ENCODE peak calls at places on chromosomes 13 and 19, in eight cellular contexts. X, N, U, M, J, O, Y and L are unnamed samples.

GRCh38 chr13:63497601-63498000 is 2082.0 kb upstream of the PCDH20 start:
- DNase-seq in X (no peak), N (no peak), U (no peak), M (peak), J (no peak), O (no peak), Y (no peak), L (no peak)

GRCh38 chr13:49454388-49455015 is 10.4 kb downstream of the SETDB2 start:
- DNase-seq in X (no peak), N (no peak), U (no peak), M (no peak), J (no peak), O (no peak), Y (no peak), L (peak)

GRCh38 chr19:7250951-7251350 is 43.3 kb downstream of the INSR start:
- DNase-seq in X (no peak), N (no peak), U (no peak), M (no peak), J (no peak), O (no peak), Y (no peak), L (no peak)

GRCh38 chr13:110367620-110368019 is 60.5 kb downstream of the COL4A2 start:
- DNase-seq in X (no peak), N (no peak), U (no peak), M (no peak), J (no peak), O (no peak), Y (no peak), L (no peak)

GRCh38 chr13:107289540-107289939 is 721.6 kb upstream of the ARGLU1 start:
- DNase-seq in X (no peak), N (no peak), U (no peak), M (no peak), J (no peak), O (no peak), Y (no peak), L (no peak)

GRCh38 chr13:71619096-71619495 is 247.9 kb downstream of the DACH1 start:
- DNase-seq in X (no peak), N (no peak), U (no peak), M (no peak), J (no peak), O (no peak), Y (no peak), L (no peak)

GRCh38 chr13:46170268-46170667 is 11.7 kb downstream of the LCP1 start:
- DNase-seq in X (no peak), N (no peak), U (no peak), M (no peak), J (no peak), O (no peak), Y (no peak), L (no peak)

GRCh38 chr19:3387645-3388589 is 21.5 kb downstream of the NFIC start:
- DNase-seq in X (peak), N (no peak), U (no peak), M (peak), J (no peak), O (no peak), Y (peak), L (no peak)

GRCh38 chr13:34990399-34991224 is 48.5 kb downstream of the NBEA start:
- DNase-seq in X (no peak), N (no peak), U (no peak), M (no peak), J (no peak), O (no peak), Y (no peak), L (no peak)

GRCh38 chr13:18714889-18715288 is 466.7 kb downstream of the TUBA3C start:
- DNase-seq in X (no peak), N (no peak), U (no peak), M (no peak), J (no peak), O (no peak), Y (no peak), L (no peak)

GRCh38 chr19:43596842-43597461 is 557 bp downstream of the ZNF576 start:
- DNase-seq in X (no peak), N (no peak), U (no peak), M (no peak), J (no peak), O (no peak), Y (no peak), L (peak)

GRCh38 chr19:43751466-43752220 is 3.1 kb downstream of the SMG9 start:
- DNase-seq in X (no peak), N (no peak), U (no peak), M (no peak), J (no peak), O (no peak), Y (no peak), L (no peak)

GRCh38 chr19:45885556-45886426 is at the start of gene IRF2BP1:
- DNase-seq in X (peak), N (peak), U (peak), M (peak), J (peak), O (peak), Y (peak), L (peak)

GRCh38 chr19:13441810-13442512 is 64.3 kb downstream of the CACNA1A start:
- DNase-seq in X (no peak), N (peak), U (no peak), M (no peak), J (peak), O (no peak), Y (no peak), L (peak)

GRCh38 chr13:34698953-34699352 is 243.1 kb upstream of the NBEA start:
- DNase-seq in X (no peak), N (no peak), U (no peak), M (no peak), J (no peak), O (no peak), Y (no peak), L (no peak)

GRCh38 chr19:55146078-55146647 is 2.8 kb downstream of the TNNT1 start:
- DNase-seq in X (no peak), N (no peak), U (no peak), M (peak), J (no peak), O (no peak), Y (no peak), L (peak)

GRCh38 chr13:29676535-29676934 is 81.0 kb upstream of the SLC7A1 start:
- DNase-seq in X (no peak), N (no peak), U (no peak), M (no peak), J (no peak), O (no peak), Y (no peak), L (no peak)

GRCh38 chr13:78045916-78046315 is 127.3 kb upstream of the EDNRB start:
- DNase-seq in X (no peak), N (no peak), U (no peak), M (no peak), J (no peak), O (no peak), Y (peak), L (no peak)

GRCh38 chr19:2455481-2456300 is 1.1 kb downstream of the LMNB2 start:
- DNase-seq in X (no peak), N (no peak), U (peak), M (peak), J (peak), O (no peak), Y (no peak), L (peak)

GRCh38 chr13:101624210-101624922 is 171.9 kb downstream of the ITGBL1 start:
- DNase-seq in X (no peak), N (no peak), U (no peak), M (no peak), J (no peak), O (no peak), Y (no peak), L (no peak)

GRCh38 chr19:53183146-53183545 is 10.0 kb downstream of the ZNF665 start:
- DNase-seq in X (no peak), N (no peak), U (no peak), M (no peak), J (no peak), O (no peak), Y (no peak), L (no peak)

GRCh38 chr13:78197231-78197630 is 278.6 kb upstream of the EDNRB start:
- DNase-seq in X (no peak), N (no peak), U (no peak), M (no peak), J (no peak), O (no peak), Y (no peak), L (no peak)

GRCh38 chr19:15828121-15828620 is 12.7 kb upstream of the OR10H1 start:
- DNase-seq in X (no peak), N (no peak), U (no peak), M (no peak), J (no peak), O (no peak), Y (no peak), L (no peak)

GRCh38 chr19:42850981-42851717 is 28.4 kb downstream of the PSG1 start:
- DNase-seq in X (no peak), N (no peak), U (no peak), M (no peak), J (no peak), O (no peak), Y (peak), L (no peak)

GRCh38 chr13:42638101-42638500 is 64.1 kb downstream of the TNFSF11 start:
- DNase-seq in X (no peak), N (no peak), U (no peak), M (no peak), J (no peak), O (no peak), Y (no peak), L (no peak)

GRCh38 chr13:28746289-28746612 is 27.5 kb upstream of the SLC46A3 start:
- DNase-seq in X (no peak), N (no peak), U (no peak), M (no peak), J (no peak), O (no peak), Y (no peak), L (no peak)

GRCh38 chr13:62747629-62748028 is 1332.0 kb upstream of the PCDH20 start:
- DNase-seq in X (no peak), N (no peak), U (no peak), M (no peak), J (no peak), O (no peak), Y (no peak), L (peak)

GRCh38 chr19:6480843-6481415 is 658 bp downstream of the DENND1C start:
- DNase-seq in X (no peak), N (no peak), U (no peak), M (no peak), J (no peak), O (no peak), Y (no peak), L (no peak)

GRCh38 chr13:102317593-102317992 is 84.3 kb downstream of the FGF14 start:
- DNase-seq in X (peak), N (no peak), U (no peak), M (no peak), J (no peak), O (no peak), Y (peak), L (no peak)

GRCh38 chr19:55370305-55370988 is at the start of gene IL11:
- DNase-seq in X (no peak), N (no peak), U (no peak), M (no peak), J (no peak), O (no peak), Y (no peak), L (no peak)

GRCh38 chr13:73268306-73268705 is 209.5 kb downstream of the KLF5 start:
- DNase-seq in X (no peak), N (no peak), U (no peak), M (peak), J (no peak), O (no peak), Y (no peak), L (no peak)